ENCODE peak calls at places on chromosomes 1 and 21, in four cellular contexts. U is SIG-M5; Y is stimulated activated CD4-positive, alpha-beta T cell treated with anti-CD3 and anti-CD28 coated beads, Interleukin-1b, Interleukin-23, amount 100 ng/mL, for 24 hours; H is renal cortical epithelial cell. N is an unnamed sample.
A peak's percentile ranks its signal among the peaks of the same experiment; 100 is the strongest.

GRCh38 chr1:243483084-243483845 is 227.4 kb downstream of the SDCCAG8 start:
- DNase-seq in U (no peak), Y (no peak), H (no peak), N (no peak)

GRCh38 chr1:109263597-109264378 is 14.4 kb downstream of the CELSR2 start:
- DNase-seq in U (no peak), Y (peak; percentile 73), H (peak; percentile 80), N (peak; percentile 86)

GRCh38 chr21:46394819-46395152 is 63.9 kb upstream of the DIP2A start:
- DNase-seq in U (no peak), Y (no peak), H (no peak), N (no peak)

GRCh38 chr1:222813866-222814535 is 838 bp upstream of the DISP1 start:
- DNase-seq in U (no peak), Y (no peak), H (peak; percentile 41), N (no peak)

GRCh38 chr1:14955402-14955801 is 198.1 kb upstream of the TMEM51 start:
- DNase-seq in U (no peak), Y (no peak), H (no peak), N (no peak)

GRCh38 chr1:227395391-227396028 is 77.2 kb upstream of the CDC42BPA start:
- DNase-seq in U (no peak), Y (no peak), H (peak; percentile 84), N (no peak)

GRCh38 chr1:40014812-40015594 is 25.5 kb upstream of the CAP1 start:
- DNase-seq in U (no peak), Y (no peak), H (peak; percentile 71), N (no peak)

GRCh38 chr21:37257967-37258877 is 8.9 kb downstream of the VPS26C start:
- DNase-seq in U (peak; percentile 47), Y (peak; percentile 60), H (peak; percentile 69), N (peak; percentile 90)

GRCh38 chr1:18869847-18870246 is 10.4 kb upstream of the TAS1R2 start:
- DNase-seq in U (no peak), Y (no peak), H (no peak), N (no peak)

GRCh38 chr1:210400043-210400840 is 71.5 kb downstream of the HHAT start:
- DNase-seq in U (peak; percentile 21), Y (peak; percentile 27), H (peak; percentile 54), N (peak; percentile 60)

N was measured in stimulated activated effector memory CD8-positive, alpha-beta T cell treated with anti-CD3 and anti-CD28 coated beads, Interleukin-12 subunit alpha, Interleukin-12 subunit beta, amount 100 ng/mL, for 72 hours.